ENCODE peak calls at places on chromosomes 4 and X, in six cellular contexts. K, L, R, A, G and O are unnamed samples.

GRCh38 chr4:85498068-85498733 is 23.3 kb downstream of the ARHGAP24 start:
- DNase-seq in K (no peak), L (peak; percentile 61), R (peak; percentile 40), A (no peak), G (peak; percentile 78), O (no peak)

GRCh38 chrX:47169726-47170515 is 23.7 kb upstream of the UBA1 start:
- DNase-seq in K (no peak), L (peak; percentile 23), R (no peak), A (peak; percentile 14), G (no peak), O (no peak)

GRCh38 chr4:17010426-17011087 is 112.1 kb upstream of the LDB2 start:
- DNase-seq in K (no peak), L (no peak), R (no peak), A (no peak), G (no peak), O (no peak)

GRCh38 chrX:17580529-17581155 is 156.7 kb upstream of the SCML1 start:
- DNase-seq in K (no peak), L (no peak), R (no peak), A (no peak), G (peak; percentile 69), O (no peak)

GRCh38 chr4:87011340-87012034 is 76.7 kb downstream of the AFF1 start:
- DNase-seq in K (peak; percentile 59), L (no peak), R (no peak), A (no peak), G (no peak), O (no peak)

GRCh38 chrX:69024931-69025330 is 140.3 kb downstream of the PJA1 start:
- DNase-seq in K (no peak), L (peak; percentile 78), R (peak; percentile 73), A (peak; percentile 41), G (peak; percentile 88), O (peak; percentile 84)

GRCh38 chr4:78922207-78922606 is 17.0 kb downstream of the PAQR3 start:
- DNase-seq in K (no peak), L (no peak), R (no peak), A (no peak), G (no peak), O (no peak)

GRCh38 chr4:156781852-156782251 is 189.7 kb downstream of the PDGFC start:
- DNase-seq in K (no peak), L (no peak), R (no peak), A (no peak), G (no peak), O (no peak)

GRCh38 chr4:121156822-121157769 is 7.0 kb downstream of the TNIP3 start:
- DNase-seq in K (no peak), L (no peak), R (peak; percentile 39), A (peak; percentile 39), G (no peak), O (no peak)

GRCh38 chr4:113065629-113066028 is 16.2 kb downstream of the ANK2 start:
- DNase-seq in K (no peak), L (no peak), R (no peak), A (no peak), G (no peak), O (no peak)

GRCh38 chr4:142598132-142598531 is 248.0 kb downstream of the INPP4B start:
- DNase-seq in K (no peak), L (no peak), R (no peak), A (no peak), G (no peak), O (no peak)

GRCh38 chr4:22129454-22130075 is 181.0 kb upstream of the KCNIP4 start:
- DNase-seq in K (peak; percentile 8), L (no peak), R (peak; percentile 22), A (peak; percentile 25), G (no peak), O (no peak)

GRCh38 chr4:66929748-66930147 is 615.6 kb downstream of the CENPC start:
- DNase-seq in K (no peak), L (no peak), R (no peak), A (no peak), G (no peak), O (no peak)

GRCh38 chr4:152696764-152697250 is 17.0 kb upstream of the TMEM154 start:
- DNase-seq in K (no peak), L (peak; percentile 30), R (peak; percentile 50), A (no peak), G (no peak), O (no peak)

GRCh38 chr4:102438873-102439614 is 62.1 kb upstream of the NFKB1 start:
- DNase-seq in K (no peak), L (no peak), R (no peak), A (no peak), G (no peak), O (peak; percentile 13)

GRCh38 chr4:3470244-3471097 is 7.4 kb downstream of the DOK7 start:
- DNase-seq in K (no peak), L (peak; percentile 74), R (peak; percentile 32), A (no peak), G (no peak), O (no peak)

GRCh38 chrX:16479206-16479869 is 170.6 kb upstream of the S100G start:
- DNase-seq in K (no peak), L (no peak), R (no peak), A (no peak), G (no peak), O (no peak)

GRCh38 chrX:16786791-16787735 is 797 bp downstream of the TXLNG start:
- DNase-seq in K (peak; percentile 62), L (no peak), R (peak; percentile 38), A (peak; percentile 68), G (peak; percentile 74), O (peak; percentile 70)

GRCh38 chr4:113673450-113673849 is 88.1 kb downstream of the CAMK2D start:
- DNase-seq in K (no peak), L (no peak), R (peak; percentile 16), A (no peak), G (no peak), O (no peak)

DNA sequence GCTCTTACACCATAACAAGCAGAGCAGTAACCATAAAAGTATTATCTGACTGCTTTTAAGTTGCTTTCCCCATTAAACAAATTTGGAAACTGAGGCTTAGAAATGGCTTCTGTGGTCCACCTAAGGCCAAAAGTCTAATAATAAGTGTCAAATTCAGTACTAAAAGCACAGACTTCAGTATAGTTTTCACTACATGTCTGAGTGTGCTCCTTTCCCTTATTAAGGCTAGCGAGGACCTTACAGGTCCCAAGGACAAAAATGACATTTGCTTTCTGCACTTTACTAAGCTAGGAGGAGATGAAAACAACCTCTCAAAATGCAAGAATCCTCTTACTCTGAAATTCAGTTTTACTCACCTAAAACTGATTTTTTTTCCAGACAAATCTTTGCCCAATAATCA is 127.2 kb downstream of the ENOX2 start:
- DNase-seq in K (no peak), L (no peak), R (no peak), A (no peak), G (no peak), O (no peak)
- TF ChIP-seq EP300 in K (no peak), L (no peak), R (no peak), A (no peak), G (no peak), O (no peak)

DNA sequence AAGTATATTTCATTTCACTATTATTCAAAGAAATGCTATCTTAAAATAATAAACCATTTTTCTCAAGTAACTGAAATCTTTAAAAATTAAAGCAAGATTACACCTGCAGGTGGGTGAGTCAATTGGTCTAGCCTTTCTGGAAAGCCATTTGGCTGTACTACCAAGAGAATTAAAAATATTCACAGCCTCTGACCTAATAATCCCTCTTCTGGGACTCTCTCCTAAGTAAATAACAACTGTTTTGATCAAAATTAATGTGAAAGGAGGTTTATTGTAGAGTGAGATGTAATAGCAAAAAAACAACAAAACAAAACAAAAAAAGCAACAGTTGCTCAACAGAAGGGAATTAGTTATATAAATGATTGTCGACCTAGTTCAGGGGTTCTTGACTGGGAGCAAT is 89.0 kb downstream of the GEMIN8 start:
- DNase-seq in K (no peak), L (no peak), R (no peak), A (no peak), G (no peak), O (no peak)
- H3K27ac ChIP-seq in K (no peak overlapping the region), L (no peak overlapping the region), R (no peak overlapping the region), A (no peak overlapping the region), G (no peak overlapping the region), O (no peak overlapping the region)

GRCh38 chrX:155865193-155865592 is 16.0 kb upstream of the VAMP7 start:
- DNase-seq in K (no peak), L (no peak), R (no peak), A (no peak), G (no peak), O (no peak)

GRCh38 chrX:155867821-155868220 is 13.3 kb upstream of the VAMP7 start:
- DNase-seq in K (no peak), L (no peak), R (no peak), A (no peak), G (no peak), O (no peak)

DNA sequence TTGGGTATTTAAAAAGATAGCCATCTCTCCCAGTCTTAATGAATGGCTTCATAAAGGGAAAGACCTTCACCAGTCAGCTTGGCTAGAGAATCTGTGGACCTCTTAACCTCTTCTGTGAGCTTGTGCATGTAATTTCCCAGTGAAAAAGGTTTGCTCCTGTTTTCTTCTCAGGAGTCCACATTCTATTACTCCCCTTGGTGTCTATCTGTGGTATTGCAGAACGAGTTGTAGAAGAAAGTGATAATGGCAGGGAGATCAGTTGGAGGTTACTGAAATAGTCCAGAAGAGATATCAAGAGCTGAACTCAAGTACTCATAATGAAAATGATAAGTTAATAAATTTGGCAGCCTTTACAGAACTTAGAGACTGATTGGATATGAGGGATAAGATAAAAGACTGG is 16.5 kb upstream of the VAMP7 start:
- DNase-seq in K (no peak), L (no peak), R (no peak), A (peak; percentile 36), G (no peak), O (no peak)
- TF ChIP-seq CTCF in K (no peak), L (no peak), R (no peak), A (peak; percentile 47), G (no peak), O (no peak)

GRCh38 chrX:9928083-9928482 is 39.1 kb upstream of the CLDN34 start:
- DNase-seq in K (no peak), L (no peak), R (no peak), A (no peak), G (no peak), O (no peak)
- TF ChIP-seq EP300 in K (no peak), L (no peak), R (no peak), A (no peak), G (no peak), O (no peak)

GRCh38 chrX:13488706-13489105 is 80.7 kb upstream of the EGFL6 start:
- DNase-seq in K (no peak), L (no peak), R (no peak), A (no peak), G (no peak), O (no peak)
- H3K27ac ChIP-seq in K (no peak overlapping the region), L (peak overlapping the region; percentile 76), R (peak overlapping the region; percentile 82), A (peak overlapping the region; percentile 0), G (no peak overlapping the region), O (peak overlapping the region; percentile 34)

DNA sequence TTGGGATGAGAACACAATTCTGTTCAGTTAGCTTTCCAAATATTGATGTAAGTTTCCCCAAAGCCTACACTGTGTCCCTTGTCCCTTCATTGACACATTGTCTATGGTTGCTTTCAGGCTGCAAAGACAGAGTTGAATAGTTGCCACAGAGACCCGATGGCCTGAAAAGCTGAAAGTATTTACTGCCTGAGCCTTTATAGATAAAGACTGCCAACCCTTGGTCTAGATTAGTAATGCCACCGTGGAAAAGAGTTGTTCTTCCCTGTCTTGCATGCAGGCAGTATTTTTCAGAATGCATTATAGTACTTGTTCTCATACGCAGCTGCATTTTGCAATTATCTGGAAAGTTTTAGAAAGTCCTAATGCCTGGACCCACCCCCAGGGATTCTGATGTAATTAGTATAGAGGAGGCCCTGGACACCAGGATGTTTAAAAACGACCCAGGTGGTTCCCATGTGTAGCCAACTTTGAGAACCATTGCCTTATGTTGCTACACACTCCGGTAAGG is 180.8 kb downstream of the FRMPD4 start:
- DNase-seq in K (no peak), L (no peak), R (no peak), A (no peak), G (no peak), O (no peak)
- TF ChIP-seq CTCF in K (no peak), L (no peak), R (no peak), A (no peak), G (no peak), O (no peak)